ENCODE peak calls at places on chromosomes 12 and 14, in nine cellular contexts. T is neural crest cell; J is GM20000; K is stimulated activated naive CD4-positive, alpha-beta T cell treated with Interleukin-2 at 50 U/mL for 16 hours; C is iPS-NIHi11; O is stimulated activated CD4-positive, alpha-beta T cell treated with anti-CD3 and anti-CD28 coated beads, Interleukin-1b, Interleukin-23, amount 100 ng/mL, for 24 hours; S is endothelial cell of umbilical vein; M is colonic mucosa; U is dermis microvascular lymphatic vessel endothelial cell. N is an unnamed sample.

GRCh38 chr12:43291516-43291915 is 260.5 kb downstream of the ADAMTS20 start:
- DNase-seq in T (no peak), J (no peak), K (no peak), C (no peak), O (no peak), S (peak), M (no peak), U (peak), N (no peak)

GRCh38 chr12:108629156-108629555 is 4.5 kb downstream of the SELPLG start:
- DNase-seq in T (no peak), J (no peak), K (no peak), C (no peak), O (no peak), S (no peak), M (no peak), U (no peak), N (no peak)

GRCh38 chr12:48004941-48005749 is 869 bp upstream of the COL2A1 start:
- DNase-seq in T (no peak), J (peak), K (no peak), C (peak), O (no peak), S (no peak), M (no peak), U (no peak), N (no peak)

GRCh38 chr12:117085318-117085947 is 13.8 kb downstream of the TESC start:
- DNase-seq in T (no peak), J (no peak), K (no peak), C (no peak), O (no peak), S (no peak), M (no peak), U (no peak), N (no peak)

GRCh38 chr14:69398818-69399210 is 322 bp downstream of the SLC39A9 start:
- DNase-seq in T (no peak), J (no peak), K (peak), C (no peak), O (no peak), S (no peak), M (no peak), U (no peak), N (no peak)

GRCh38 chr12:103768467-103769123 is 72.4 kb downstream of the NT5DC3 start:
- DNase-seq in T (no peak), J (no peak), K (no peak), C (no peak), O (no peak), S (no peak), M (no peak), U (no peak), N (no peak)

GRCh38 chr12:54723653-54724256 is 75.6 kb upstream of the DCD start:
- DNase-seq in T (peak), J (peak), K (peak), C (peak), O (peak), S (peak), M (no peak), U (peak), N (no peak)

GRCh38 chr12:49636574-49636973 is 13.2 kb downstream of the PRPF40B start:
- DNase-seq in T (no peak), J (no peak), K (no peak), C (no peak), O (no peak), S (no peak), M (no peak), U (no peak), N (no peak)

GRCh38 chr14:103118019-103118662 is 5.1 kb upstream of the TNFAIP2 start:
- DNase-seq in T (no peak), J (no peak), K (no peak), C (no peak), O (no peak), S (peak), M (peak), U (peak), N (no peak)

GRCh38 chr12:92927436-92928116 is 1.5 kb downstream of the EEA1 start:
- DNase-seq in T (no peak), J (peak), K (no peak), C (no peak), O (no peak), S (peak), M (no peak), U (peak), N (peak)

N was measured in RCC 7860.